ENCODE peak calls at places on chromosomes 4 and X, in five cellular contexts. One of them, this sample, is unnamed.

GRCh38 chr4:84441758-84442377 is 57.2 kb downstream of the NKX6-1 start:
- DNase-seq in HCT116: no peak
- DNase-seq in spleen: no peak
- DNase-seq in PC-3: peak; percentile 32
- DNase-seq in sigmoid colon: no peak
- DNase-seq in this sample: no peak

GRCh38 chr4:2339458-2340271 is 77.8 kb upstream of the MXD4 start:
- DNase-seq in spleen: peak; percentile 53
- DNase-seq in sigmoid colon: peak; percentile 51
- DNase-seq in PC-3: no peak
- DNase-seq in HCT116: no peak
- DNase-seq in this sample: no peak

GRCh38 chr4:161767116-161767515 is 396.7 kb downstream of the FSTL5 start:
- DNase-seq in spleen: no peak
- DNase-seq in sigmoid colon: no peak
- DNase-seq in HCT116: no peak
- DNase-seq in PC-3: peak; percentile 74
- DNase-seq in this sample: no peak

GRCh38 chrX:33987458-33987857 is 144.7 kb downstream of the FAM47A start:
- DNase-seq in sigmoid colon: no peak
- DNase-seq in PC-3: no peak
- DNase-seq in HCT116: no peak
- DNase-seq in spleen: no peak
- DNase-seq in this sample: no peak

GRCh38 chrX:155094468-155095061 is 23.3 kb downstream of the BRCC3 start:
- DNase-seq in HCT116: no peak
- DNase-seq in sigmoid colon: no peak
- DNase-seq in spleen: no peak
- DNase-seq in PC-3: peak; percentile 58
- DNase-seq in this sample: no peak

GRCh38 chr4:74499986-74500781 is 55.2 kb downstream of the AREG start:
- DNase-seq in PC-3: no peak
- DNase-seq in sigmoid colon: no peak
- DNase-seq in HCT116: no peak
- DNase-seq in spleen: no peak
- DNase-seq in this sample: no peak

GRCh38 chrX:154376768-154377167 is 2.3 kb upstream of the EMD start:
- DNase-seq in HCT116: no peak
- DNase-seq in spleen: no peak
- DNase-seq in sigmoid colon: peak; percentile 91
- DNase-seq in PC-3: no peak
- DNase-seq in this sample: no peak

GRCh38 chrX:16664059-16664458 is 14.1 kb downstream of the S100G start:
- DNase-seq in HCT116: no peak
- DNase-seq in PC-3: peak; percentile 60
- DNase-seq in sigmoid colon: no peak
- DNase-seq in spleen: no peak
- DNase-seq in this sample: no peak

GRCh38 chr4:28229092-28229491 is 1368.5 kb downstream of the STIM2 start:
- DNase-seq in HCT116: no peak
- DNase-seq in PC-3: peak; percentile 76
- DNase-seq in sigmoid colon: no peak
- DNase-seq in spleen: no peak
- DNase-seq in this sample: peak; percentile 27

GRCh38 chrX:96987228-96987627 is 103.5 kb downstream of the RPA4 start:
- DNase-seq in HCT116: no peak
- DNase-seq in spleen: no peak
- DNase-seq in sigmoid colon: no peak
- DNase-seq in PC-3: peak; percentile 15
- DNase-seq in this sample: no peak

GRCh38 chr4:185039508-185040273 is 21.4 kb downstream of the HELT start:
- DNase-seq in PC-3: peak; percentile 54
- DNase-seq in sigmoid colon: peak; percentile 71
- DNase-seq in HCT116: peak; percentile 62
- DNase-seq in spleen: no peak
- DNase-seq in this sample: peak; percentile 37

GRCh38 chr4:73832651-73833237 is 3.7 kb upstream of the CXCL6 start:
- DNase-seq in HCT116: no peak
- DNase-seq in spleen: no peak
- DNase-seq in sigmoid colon: no peak
- DNase-seq in PC-3: peak; percentile 74
- DNase-seq in this sample: no peak

GRCh38 chr4:41748074-41748787 is at the start of gene PHOX2B:
- DNase-seq in PC-3: no peak
- DNase-seq in HCT116: no peak
- DNase-seq in sigmoid colon: no peak
- DNase-seq in spleen: no peak
- DNase-seq in this sample: no peak

GRCh38 chrX:13816899-13817298 is at the start of gene GPM6B:
- DNase-seq in spleen: no peak
- DNase-seq in sigmoid colon: peak; percentile 63
- DNase-seq in HCT116: no peak
- DNase-seq in PC-3: no peak
- DNase-seq in this sample: no peak

GRCh38 chr4:99861120-99861905 is 32.9 kb downstream of the LAMTOR3 start:
- DNase-seq in PC-3: no peak
- DNase-seq in sigmoid colon: no peak
- DNase-seq in HCT116: no peak
- DNase-seq in spleen: no peak
- DNase-seq in this sample: no peak

GRCh38 chr4:128163177-128164117 is 102.3 kb downstream of the LARP1B start:
- DNase-seq in HCT116: peak; percentile 69
- DNase-seq in PC-3: peak; percentile 92
- DNase-seq in sigmoid colon: no peak
- DNase-seq in spleen: no peak
- DNase-seq in this sample: peak; percentile 50
- H3K27ac ChIP-seq in HCT116: peak overlapping the region; percentile 78
- H3K27ac ChIP-seq in PC-3: peak overlapping the region; percentile 75
- H3K27ac ChIP-seq in sigmoid colon: no peak overlapping the region
- H3K27ac ChIP-seq in spleen: no peak overlapping the region
- H3K27ac ChIP-seq in this sample: peak overlapping the region; percentile 48

DNA sequence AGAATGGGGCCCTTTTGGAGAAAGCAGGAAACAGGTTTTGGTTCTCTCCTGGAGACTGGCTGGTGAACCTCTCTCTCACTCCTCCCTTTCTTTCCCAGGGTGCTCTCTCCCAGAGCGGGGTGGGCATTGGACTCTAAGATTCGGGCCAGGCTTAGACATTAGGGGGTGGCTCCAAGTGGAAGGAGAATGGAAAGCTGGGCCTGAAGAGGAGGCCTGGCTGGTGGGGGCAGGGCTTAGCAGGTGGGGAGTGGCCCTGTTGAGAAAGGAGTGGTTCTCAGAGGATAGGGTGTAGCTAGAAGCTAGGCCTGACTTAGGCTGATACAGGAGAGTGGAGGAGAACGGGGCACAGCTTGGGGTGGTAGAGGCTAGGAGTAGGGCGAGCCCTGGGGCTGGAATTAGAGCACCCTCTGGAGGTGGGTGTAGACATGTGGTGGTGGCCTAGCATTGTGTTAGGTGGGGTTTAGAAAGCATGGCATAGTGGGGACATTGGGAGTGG is 5.7 kb downstream of the PLP2 start:
- DNase-seq in HCT116: no peak
- DNase-seq in spleen: no peak
- DNase-seq in PC-3: no peak
- DNase-seq in sigmoid colon: peak; percentile 63
- DNase-seq in this sample: no peak
- TF ChIP-seq CTCF in HCT116: peak; percentile 23
- TF ChIP-seq CTCF in spleen: no peak
- TF ChIP-seq CTCF in PC-3: peak; percentile 20
- TF ChIP-seq CTCF in sigmoid colon: no peak
- TF ChIP-seq CTCF in this sample: no peak

GRCh38 chr4:6914448-6914847 is 4.8 kb downstream of the TBC1D14 start:
- DNase-seq in sigmoid colon: peak; percentile 28
- DNase-seq in HCT116: no peak
- DNase-seq in spleen: peak; percentile 46
- DNase-seq in PC-3: no peak
- DNase-seq in this sample: no peak

GRCh38 chr4:6910340-6910959 is 824 bp downstream of the TBC1D14 start:
- DNase-seq in PC-3: peak; percentile 14
- DNase-seq in HCT116: no peak
- DNase-seq in spleen: no peak
- DNase-seq in sigmoid colon: peak; percentile 68
- DNase-seq in this sample: no peak

GRCh38 chr4:6913350-6913749 is 3.7 kb downstream of the TBC1D14 start:
- DNase-seq in sigmoid colon: peak; percentile 14
- DNase-seq in spleen: no peak
- DNase-seq in PC-3: no peak
- DNase-seq in HCT116: no peak
- DNase-seq in this sample: no peak

GRCh38 chr4:6910960-6911874 is 1.6 kb downstream of the TBC1D14 start:
- DNase-seq in sigmoid colon: peak; percentile 54
- DNase-seq in spleen: peak; percentile 73
- DNase-seq in PC-3: no peak
- DNase-seq in HCT116: no peak
- DNase-seq in this sample: no peak

GRCh38 chr4:6912412-6912811 is 2.8 kb downstream of the TBC1D14 start:
- DNase-seq in sigmoid colon: peak; percentile 61
- DNase-seq in PC-3: no peak
- DNase-seq in HCT116: no peak
- DNase-seq in spleen: peak; percentile 41
- DNase-seq in this sample: no peak
- H3K27ac ChIP-seq in sigmoid colon: no peak overlapping the region
- H3K27ac ChIP-seq in PC-3: no peak overlapping the region
- H3K27ac ChIP-seq in HCT116: no peak overlapping the region
- H3K27ac ChIP-seq in spleen: peak overlapping the region; percentile 100
- H3K27ac ChIP-seq in this sample: no peak overlapping the region

GRCh38 chrX:110462957-110463356 is 104.3 kb downstream of the RTL9 start:
- DNase-seq in spleen: no peak
- DNase-seq in PC-3: no peak
- DNase-seq in HCT116: no peak
- DNase-seq in sigmoid colon: no peak
- DNase-seq in this sample: no peak
- TF ChIP-seq CTCF in spleen: no peak
- TF ChIP-seq CTCF in PC-3: peak; percentile 36
- TF ChIP-seq CTCF in HCT116: no peak
- TF ChIP-seq CTCF in sigmoid colon: no peak
- TF ChIP-seq CTCF in this sample: no peak

DNA sequence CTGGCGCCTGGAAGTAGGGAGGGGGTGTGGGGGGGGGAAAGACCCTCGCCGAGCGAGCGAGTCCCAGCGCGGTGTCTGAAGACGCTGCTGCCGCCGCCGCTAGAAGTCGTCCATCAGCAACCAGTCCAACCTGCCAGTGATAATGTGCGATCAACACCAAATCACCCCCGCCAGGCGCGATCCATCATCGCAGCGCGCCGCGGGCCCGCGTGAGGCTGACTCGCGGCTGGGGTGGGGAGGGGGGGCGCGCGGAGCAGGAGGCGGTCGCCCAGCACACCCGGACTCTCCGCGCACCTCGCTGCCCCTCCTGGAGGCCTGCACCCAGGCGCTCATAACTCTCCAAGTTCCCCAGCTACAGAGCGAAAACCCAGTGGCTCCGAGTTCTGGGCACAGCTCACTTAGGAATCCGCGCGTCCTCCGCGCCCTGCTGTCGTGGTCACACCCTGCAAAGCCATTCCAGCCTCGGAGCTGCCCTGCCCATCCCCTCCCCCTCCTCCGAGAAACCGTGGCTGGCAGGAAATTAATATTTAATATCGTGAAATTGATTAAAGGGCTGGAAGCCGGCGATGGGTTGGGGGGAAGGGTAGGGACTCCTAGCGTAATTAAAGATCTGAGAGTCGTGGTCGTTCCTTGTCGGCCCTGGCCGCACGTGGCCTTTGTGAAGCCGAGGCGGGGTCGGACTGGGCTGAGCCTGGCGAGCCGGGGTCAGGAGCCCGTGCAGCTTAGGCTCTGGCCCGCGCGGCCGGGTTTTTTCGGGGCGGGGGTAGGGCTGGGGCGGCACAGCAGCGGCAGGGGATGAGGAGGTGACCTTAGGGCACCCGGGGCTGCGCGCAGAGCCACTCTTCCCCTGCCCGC is 58.1 kb upstream of the BCOR start:
- DNase-seq in PC-3: no peak
- DNase-seq in spleen: no peak
- DNase-seq in sigmoid colon: no peak
- DNase-seq in HCT116: no peak
- DNase-seq in this sample: no peak
- H3K27ac ChIP-seq in PC-3: no peak overlapping the region
- H3K27ac ChIP-seq in spleen: peak overlapping the region; percentile 75
- H3K27ac ChIP-seq in sigmoid colon: peak overlapping the region; percentile 82
- H3K27ac ChIP-seq in HCT116: peak overlapping the region; percentile 87
- H3K27ac ChIP-seq in this sample: no peak overlapping the region

DNA sequence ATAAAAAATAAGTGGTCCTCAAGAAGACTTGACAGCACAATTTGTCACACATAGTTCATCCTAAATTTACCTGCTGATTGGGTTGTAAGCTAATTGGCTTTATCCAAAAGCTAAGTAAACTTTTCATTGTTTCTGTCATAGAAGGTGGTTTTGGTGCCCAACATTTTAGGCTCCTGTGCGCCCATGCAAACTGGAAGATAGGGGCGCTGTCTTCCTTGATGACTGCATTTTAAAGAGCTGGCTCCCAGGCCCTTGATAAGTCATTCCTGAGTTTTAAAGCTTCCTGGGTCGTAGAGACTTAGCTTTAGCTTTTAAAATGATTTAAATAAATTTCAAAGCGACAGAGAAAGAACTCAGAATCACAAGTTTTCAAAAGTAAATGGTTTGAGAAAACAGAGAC is 625.4 kb upstream of the GALNT7 start:
- DNase-seq in PC-3: no peak
- DNase-seq in sigmoid colon: no peak
- DNase-seq in spleen: no peak
- DNase-seq in HCT116: no peak
- DNase-seq in this sample: no peak
- TF ChIP-seq CTCF in PC-3: peak; percentile 24
- TF ChIP-seq CTCF in sigmoid colon: no peak
- TF ChIP-seq CTCF in spleen: no peak
- TF ChIP-seq CTCF in HCT116: peak; percentile 29
- TF ChIP-seq CTCF in this sample: no peak